ENCODE peak calls at places on chromosome 10, in eight cellular contexts. I, M, A, H, R, G, Y and V are unnamed samples.

GRCh38 chr10:71590786-71591350 is 128.7 kb downstream of the C10orf105 start:
- DNase-seq in H (no peak), G (no peak), M (no peak), I (no peak), R (no peak), Y (no peak), A (no peak), V (no peak)

GRCh38 chr10:30096564-30096963 is 37.2 kb upstream of the JCAD start:
- DNase-seq in I (no peak), M (no peak), Y (no peak), A (no peak), G (no peak), H (no peak), R (no peak), V (no peak)

GRCh38 chr10:6092731-6093130 is 3.9 kb downstream of the RBM17 start:
- DNase-seq in R (no peak), I (no peak), Y (no peak), A (no peak), M (no peak), G (no peak), H (no peak), V (no peak)

GRCh38 chr10:1293636-1294440 is 237.7 kb downstream of the WDR37 start:
- DNase-seq in A (no peak), M (no peak), I (no peak), G (no peak), Y (peak), H (peak), R (no peak), V (no peak)

GRCh38 chr10:50622497-50623298 is 1.1 kb downstream of the SGMS1 start:
- DNase-seq in R (peak), I (peak), M (no peak), Y (peak), H (peak), A (peak), G (peak), V (no peak)

GRCh38 chr10:126243306-126243705 is 145.0 kb downstream of the ADAM12 start:
- DNase-seq in H (no peak), M (no peak), Y (no peak), A (no peak), I (peak), G (no peak), R (no peak), V (no peak)

GRCh38 chr10:93294004-93294403 is 188.1 kb downstream of the MYOF start:
- DNase-seq in H (no peak), I (no peak), R (no peak), M (no peak), G (no peak), Y (no peak), A (no peak), V (no peak)

GRCh38 chr10:90847436-90847835 is 10.4 kb downstream of the HTR7 start:
- DNase-seq in G (peak), R (no peak), M (no peak), I (peak), A (no peak), H (no peak), Y (no peak), V (no peak)

GRCh38 chr10:34075269-34075926 is 739.7 kb downstream of the PARD3 start:
- DNase-seq in G (peak), H (peak), I (no peak), Y (no peak), A (peak), R (no peak), M (no peak), V (no peak)

GRCh38 chr10:112721080-112721698 is 228.9 kb upstream of the TCF7L2 start:
- DNase-seq in A (no peak), Y (no peak), G (peak), R (peak), M (no peak), H (no peak), I (peak), V (no peak)

GRCh38 chr10:116120688-116121087 is 152.3 kb downstream of the GFRA1 start:
- DNase-seq in G (no peak), Y (no peak), A (no peak), M (no peak), R (peak), I (no peak), H (no peak), V (no peak)

GRCh38 chr10:86536294-86536861 is 14.8 kb upstream of the WAPL start:
- DNase-seq in M (no peak), G (no peak), I (no peak), Y (no peak), H (no peak), R (no peak), A (no peak), V (no peak)
- H3K4me3 ChIP-seq in M (no peak), G (no peak), I (no peak), Y (peak), H (peak), R (no peak), A (peak), V (no peak)

DNA sequence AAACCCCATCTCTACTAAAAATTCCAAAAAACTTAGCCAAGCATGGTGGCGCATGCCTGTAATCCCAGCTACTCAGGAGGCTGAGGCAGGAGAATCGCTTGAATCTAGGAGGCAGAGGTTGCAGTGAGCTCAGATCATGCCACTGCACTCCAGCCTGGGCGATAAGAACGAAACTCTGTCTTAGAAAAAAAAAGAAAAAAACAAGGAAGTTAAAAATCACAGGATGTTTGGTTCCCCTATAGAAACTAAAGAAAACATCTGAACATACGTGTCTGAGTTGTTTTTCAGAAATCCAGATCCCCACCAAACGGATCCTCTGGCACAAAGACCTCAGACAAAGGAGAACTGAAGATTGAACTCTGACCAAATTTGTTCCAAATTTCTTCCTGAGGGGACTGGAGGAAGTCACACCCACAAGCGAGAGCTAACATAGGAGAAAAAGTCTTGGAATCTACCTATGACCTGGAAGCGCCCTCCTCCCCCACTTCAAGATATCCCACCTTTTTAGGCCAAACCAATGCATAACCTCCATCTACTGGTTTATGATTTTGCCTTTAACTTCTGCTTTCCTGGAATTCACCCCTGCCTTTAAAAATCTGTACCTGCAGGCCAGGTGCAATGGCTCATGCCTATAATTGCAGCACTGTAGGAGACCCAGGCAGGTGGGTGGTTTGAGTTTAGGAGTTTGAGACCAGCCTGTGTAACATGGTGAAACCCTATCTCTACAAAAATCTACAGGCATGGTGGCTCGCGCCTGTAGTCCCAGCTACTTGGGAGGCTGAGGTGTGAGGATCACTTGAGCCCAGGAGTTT is 19.7 kb upstream of the SIRT1 start:
- DNase-seq in H (no peak), Y (no peak), A (no peak), M (no peak), G (no peak), R (no peak), I (no peak), V (no peak)
- TF ChIP-seq CTCF in H (no peak), Y (no peak), A (no peak), M (no peak), G (no peak), R (no peak), I (no peak), V (no peak)

DNA sequence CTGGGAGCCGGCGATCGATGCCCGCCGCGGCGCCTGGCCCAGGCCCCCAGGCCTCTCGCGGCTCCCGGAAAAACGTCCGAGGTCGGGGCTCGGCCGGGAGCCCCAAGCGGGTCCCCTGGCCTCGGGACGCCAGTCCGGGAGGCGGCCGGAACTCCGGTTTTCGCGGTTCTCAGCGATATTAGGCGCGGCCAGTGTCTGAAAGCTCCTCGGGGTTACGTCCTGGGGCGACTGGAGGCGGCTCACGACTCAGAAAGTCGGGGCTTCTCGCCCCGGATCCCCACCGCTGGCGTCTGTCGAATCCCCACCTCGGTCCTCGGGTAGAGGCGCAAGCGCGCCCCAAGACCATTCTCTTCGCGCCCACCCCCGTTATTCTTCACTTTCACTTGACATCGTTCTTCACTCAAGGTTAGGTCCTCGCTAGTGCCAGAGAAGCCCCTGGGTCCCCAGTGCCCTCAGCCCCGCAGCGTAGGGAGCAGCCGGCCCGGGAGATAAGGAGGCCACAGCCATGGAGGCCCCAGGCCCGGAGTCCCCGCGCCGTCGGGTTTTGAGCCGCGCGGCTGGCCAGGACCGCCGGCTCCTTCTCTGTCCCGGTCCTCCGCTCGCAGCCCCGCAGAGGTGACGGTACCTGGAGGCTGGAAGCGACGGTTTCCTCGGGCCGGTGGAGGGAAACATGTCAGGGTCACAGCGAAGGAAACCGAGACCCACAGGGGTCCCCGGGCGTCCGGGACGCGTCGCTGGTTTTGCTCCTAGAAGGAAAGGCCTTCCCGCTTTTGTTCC is 35.2 kb upstream of the EBLN1 start:
- DNase-seq in M (no peak), H (peak), R (no peak), G (peak), Y (peak), I (no peak), A (peak), V (no peak)
- H3K4me3 ChIP-seq in M (peak), H (peak), R (peak), G (peak), Y (peak), I (peak), A (peak), V (peak)

GRCh38 chr10:46545861-46546590 is 10.4 kb downstream of the GPRIN2 start:
- DNase-seq in I (no peak), H (peak), A (peak), M (no peak), Y (no peak), G (no peak), R (no peak), V (no peak)

GRCh38 chr10:46547331-46547880 is 9.1 kb downstream of the GPRIN2 start:
- DNase-seq in Y (peak), R (no peak), M (no peak), I (no peak), A (peak), H (peak), G (no peak), V (no peak)

GRCh38 chr10:46546591-46547330 is 9.7 kb downstream of the GPRIN2 start:
- DNase-seq in G (no peak), R (no peak), H (peak), M (no peak), A (peak), Y (peak), I (no peak), V (no peak)

GRCh38 chr10:46543379-46544014 is 13.0 kb downstream of the GPRIN2 start:
- DNase-seq in M (no peak), H (no peak), A (peak), I (no peak), R (no peak), G (no peak), Y (no peak), V (no peak)

GRCh38 chr10:46544989-46545791 is 11.3 kb downstream of the GPRIN2 start:
- DNase-seq in R (no peak), A (peak), H (peak), G (peak), Y (no peak), M (no peak), I (peak), V (no peak)
- TF ChIP-seq CTCF in R (peak), A (peak), H (peak), G (peak), Y (no peak), M (peak), I (peak), V (peak)

GRCh38 chr10:89702121-89702480 is 711 bp downstream of the KIF20B start:
- DNase-seq in Y (no peak), G (peak), A (no peak), H (no peak), M (no peak), I (no peak), R (no peak), V (no peak)
- H3K4me3 ChIP-seq in Y (peak), G (peak), A (peak), H (peak), M (peak), I (peak), R (peak), V (peak)

DNA sequence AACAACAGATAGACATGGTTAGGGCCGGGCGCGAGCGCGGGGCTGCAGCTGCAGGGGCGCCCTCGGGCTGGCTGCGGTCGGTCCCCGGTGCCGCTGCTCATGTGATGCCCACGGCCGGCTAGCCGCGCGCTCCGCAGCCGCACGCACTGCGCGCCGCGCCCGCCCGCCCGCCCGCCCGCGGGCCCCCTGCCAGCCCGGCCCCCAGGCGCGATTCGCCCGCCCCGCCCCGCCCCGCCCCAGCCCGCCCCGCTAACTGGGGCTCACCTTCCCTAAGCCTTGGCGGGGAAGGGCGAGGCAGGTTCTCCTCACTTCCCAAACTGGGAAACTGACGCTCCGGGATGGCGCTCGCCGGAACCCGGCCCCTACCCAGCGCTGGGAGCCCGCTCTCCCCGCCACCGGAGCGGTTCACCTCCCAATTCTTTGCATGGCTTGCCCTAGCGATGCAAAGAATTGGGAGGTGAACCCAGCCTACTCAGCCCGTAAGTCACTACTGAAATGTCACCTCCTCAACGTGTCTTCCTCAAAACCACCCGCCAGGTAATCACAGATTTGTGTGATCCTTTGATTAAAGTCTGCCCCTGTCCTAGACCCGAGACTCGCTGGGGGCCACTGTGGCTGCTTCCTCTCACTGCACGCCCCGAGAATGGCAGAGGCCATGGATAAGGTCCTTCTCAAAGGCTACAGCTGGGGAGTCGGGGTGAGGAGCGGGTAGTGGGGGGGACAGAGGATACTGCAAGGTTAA is 162.1 kb downstream of the SH3PXD2A start:
- DNase-seq in R (peak), Y (no peak), G (peak), M (no peak), I (no peak), A (no peak), H (no peak), V (no peak)
- TF ChIP-seq CTCF in R (no peak), Y (no peak), G (no peak), M (no peak), I (no peak), A (no peak), H (no peak), V (no peak)

GRCh38 chr10:72802291-72803118 is 91.0 kb upstream of the OIT3 start:
- DNase-seq in I (peak), G (peak), H (no peak), M (no peak), R (no peak), Y (no peak), A (no peak), V (no peak)
- H3K4me3 ChIP-seq in I (peak), G (peak), H (no peak), M (no peak), R (no peak), Y (no peak), A (peak), V (no peak)

GRCh38 chr10:66844176-66844947 is 81.5 kb upstream of the LRRTM3 start:
- DNase-seq in H (no peak), I (no peak), G (peak), Y (no peak), A (no peak), R (no peak), M (no peak), V (no peak)
- TF ChIP-seq CTCF in H (no peak), I (no peak), G (no peak), Y (no peak), A (no peak), R (no peak), M (no peak), V (no peak)

GRCh38 chr10:125157473-125157865 is 2.9 kb downstream of the CTBP2 start:
- DNase-seq in A (no peak), H (peak), M (no peak), G (peak), Y (no peak), R (no peak), I (no peak), V (no peak)

GRCh38 chr10:125155101-125155500 is 5.3 kb downstream of the CTBP2 start:
- DNase-seq in I (peak), R (no peak), G (peak), Y (no peak), A (no peak), H (peak), M (no peak), V (no peak)

GRCh38 chr10:125155669-125156068 is 4.7 kb downstream of the CTBP2 start:
- DNase-seq in R (no peak), I (no peak), Y (no peak), M (no peak), H (no peak), G (no peak), A (no peak), V (no peak)

GRCh38 chr10:125156196-125156595 is 4.2 kb downstream of the CTBP2 start:
- DNase-seq in Y (no peak), A (no peak), G (peak), I (no peak), R (no peak), M (no peak), H (peak), V (no peak)

GRCh38 chr10:125156739-125157472 is 3.5 kb downstream of the CTBP2 start:
- DNase-seq in G (peak), Y (no peak), R (no peak), H (peak), M (no peak), A (no peak), I (no peak), V (no peak)
- H3K4me3 ChIP-seq in G (peak), Y (peak), R (peak), H (peak), M (peak), A (peak), I (peak), V (peak)